ENCODE peak calls at places on chromosomes 4 and X, in ten cellular contexts. L is stimulated activated CD8-positive, alpha-beta memory T cell treated with anti-CD3 and anti-CD28 coated beads, Interleukin-15, amount 100 ng/mL, for 4 hours; G is naive B cell; A is GM23248; I is CD4-positive, alpha-beta T cell; O is PC-9; K is BJ; Q is iris pigment epithelial cell; U is activated CD8-positive, alpha-beta T cell treated with anti-CD3 and anti-CD28 coated beads for 36 hours; N is fibroblast of lung. X is an unnamed sample.

GRCh38 chr4:162706051-162706450 is 460.6 kb downstream of the NAF1 start:
- DNase-seq in L (no peak), G (no peak), K (no peak), U (no peak), A (no peak), Q (no peak), N (no peak), O (no peak), I (no peak), X (no peak)

GRCh38 chrX:25858273-25858880 is 279.8 kb upstream of the MAGEB18 start:
- DNase-seq in L (no peak), G (no peak), U (no peak), O (no peak), Q (no peak), N (peak), K (no peak), I (no peak), A (no peak), X (peak)

GRCh38 chr4:159899596-159899995 is 796.7 kb downstream of the RAPGEF2 start:
- DNase-seq in Q (no peak), L (no peak), G (no peak), K (no peak), O (no peak), A (no peak), U (no peak), I (no peak), N (no peak), X (no peak)

GRCh38 chrX:2478546-2479419 is 22.0 kb downstream of the DHRSX start:
- DNase-seq in N (no peak), K (no peak), Q (no peak), I (no peak), G (no peak), L (no peak), A (no peak), U (no peak), O (no peak), X (no peak)

GRCh38 chr4:76809594-76810305 is 88.2 kb downstream of the SOWAHB start:
- DNase-seq in G (no peak), Q (peak), N (peak), O (no peak), A (peak), I (no peak), K (no peak), L (no peak), U (no peak), X (no peak)

GRCh38 chr4:22897520-22898108 is 204.9 kb downstream of the GBA3 start:
- DNase-seq in I (no peak), U (peak), K (no peak), N (peak), Q (peak), A (peak), G (peak), L (no peak), O (no peak), X (peak)

GRCh38 chrX:38278682-38279081 is 48.6 kb downstream of the RPGR start:
- DNase-seq in I (no peak), K (no peak), Q (no peak), L (no peak), U (no peak), N (no peak), O (no peak), A (peak), G (no peak), X (peak)

GRCh38 chr4:158678767-158679166 is 6.7 kb downstream of the ETFDH start:
- DNase-seq in K (no peak), O (no peak), G (no peak), I (no peak), A (no peak), Q (no peak), L (no peak), U (no peak), N (no peak), X (no peak)

GRCh38 chr4:186249785-186250739 is 15.9 kb upstream of the F11 start:
- DNase-seq in K (no peak), A (peak), I (no peak), N (peak), Q (peak), U (no peak), G (no peak), O (no peak), L (no peak), X (no peak)

GRCh38 chr4:156779046-156779445 is 192.6 kb downstream of the PDGFC start:
- DNase-seq in Q (peak), U (no peak), N (peak), G (no peak), L (no peak), I (no peak), O (no peak), A (peak), K (no peak), X (peak)

GRCh38 chr4:178577933-178578332 is 1135.7 kb upstream of the AGA start:
- DNase-seq in N (peak), I (no peak), U (peak), Q (no peak), K (no peak), A (no peak), L (no peak), G (no peak), O (no peak), X (peak)

GRCh38 chr4:10456270-10457254 is 664 bp downstream of the ZNF518B start:
- DNase-seq in U (peak), L (peak), A (peak), G (peak), Q (peak), K (no peak), I (peak), O (no peak), N (peak), X (peak)

GRCh38 chr4:159010563-159011260 is 92.2 kb upstream of the RAPGEF2 start:
- DNase-seq in K (peak), L (no peak), Q (peak), O (peak), A (peak), U (no peak), N (peak), I (no peak), G (no peak), X (peak)

GRCh38 chr4:112521123-112522116 is 5.4 kb upstream of the NEUROG2 start:
- DNase-seq in I (no peak), U (peak), G (no peak), O (no peak), L (no peak), N (no peak), K (no peak), Q (no peak), A (no peak), X (peak)

GRCh38 chr4:99011910-99012309 is 16.4 kb downstream of the METAP1 start:
- DNase-seq in L (no peak), K (no peak), A (no peak), Q (no peak), U (no peak), I (no peak), O (no peak), N (no peak), G (no peak), X (no peak)

GRCh38 chr4:147864591-147864990 is 132.7 kb downstream of the ARHGAP10 start:
- DNase-seq in U (no peak), O (no peak), A (peak), G (no peak), I (no peak), Q (peak), L (no peak), K (no peak), N (peak), X (no peak)

GRCh38 chrX:39418936-39419659 is 617.8 kb downstream of the MID1IP1 start:
- DNase-seq in I (no peak), O (no peak), K (no peak), A (no peak), U (no peak), G (no peak), L (no peak), N (no peak), Q (no peak), X (no peak)

GRCh38 chr4:20367446-20367845 is 115.7 kb downstream of the SLIT2 start:
- DNase-seq in G (no peak), K (no peak), N (peak), U (no peak), O (no peak), Q (peak), A (no peak), I (no peak), L (no peak), X (no peak)

GRCh38 chr4:80035336-80035735 is 37.7 kb downstream of the ANTXR2 start:
- DNase-seq in K (no peak), O (no peak), A (no peak), N (no peak), Q (no peak), U (peak), L (no peak), G (no peak), I (no peak), X (no peak)

GRCh38 chrX:72025236-72025770 is 106.4 kb downstream of the RTL5 start:
- DNase-seq in K (no peak), N (no peak), G (no peak), U (no peak), I (no peak), O (no peak), Q (no peak), A (no peak), L (no peak), X (no peak)

GRCh38 chrX:9558615-9559014 is 93.8 kb downstream of the TBL1X start:
- DNase-seq in O (no peak), G (no peak), N (peak), K (no peak), A (no peak), U (no peak), Q (no peak), L (no peak), I (no peak), X (no peak)

GRCh38 chr4:56958111-56958517 is 19.3 kb downstream of the NOA1 start:
- DNase-seq in G (no peak), L (no peak), I (no peak), Q (peak), O (no peak), U (no peak), N (peak), K (peak), A (peak), X (peak)

GRCh38 chr4:109967798-109968520 is 55.3 kb downstream of the EGF start:
- DNase-seq in L (no peak), U (no peak), N (peak), G (peak), O (peak), I (no peak), A (peak), Q (peak), K (no peak), X (peak)

GRCh38 chrX:107552976-107553375 is 75.3 kb upstream of the PRPS1 start:
- DNase-seq in Q (no peak), K (no peak), L (no peak), I (no peak), O (no peak), U (no peak), N (no peak), A (peak), G (no peak), X (no peak)

GRCh38 chr4:74438661-74439060 is 6.3 kb upstream of the AREG start:
- DNase-seq in U (no peak), A (no peak), L (no peak), N (no peak), O (no peak), Q (no peak), G (no peak), K (no peak), I (no peak), X (no peak)

GRCh38 chrX:46461653-46462191 is 83.5 kb downstream of the ZNF674 start:
- DNase-seq in Q (no peak), G (peak), K (no peak), N (no peak), U (peak), O (no peak), L (no peak), A (no peak), I (no peak), X (no peak)

GRCh38 chrX:133412665-133413064 is 2.6 kb downstream of the GPC4 start:
- DNase-seq in O (no peak), I (no peak), K (no peak), L (no peak), U (no peak), Q (no peak), N (no peak), G (no peak), A (no peak), X (no peak)

GRCh38 chr4:20616848-20617247 is 83.4 kb upstream of the PACRGL start:
- DNase-seq in N (no peak), I (no peak), A (no peak), G (no peak), O (no peak), K (no peak), L (no peak), Q (no peak), U (no peak), X (no peak)

GRCh38 chr4:3518941-3519340 is 13.3 kb downstream of the LRPAP1 start:
- DNase-seq in I (no peak), N (no peak), G (no peak), A (no peak), L (no peak), U (no peak), K (no peak), Q (no peak), O (no peak), X (no peak)

GRCh38 chrX:46715521-46715920 is 43.4 kb downstream of the SLC9A7 start:
- DNase-seq in I (no peak), A (peak), O (no peak), U (no peak), Q (no peak), L (no peak), G (no peak), N (no peak), K (no peak), X (no peak)

GRCh38 chr4:153577053-153577452 is 107.0 kb upstream of the TLR2 start:
- DNase-seq in G (no peak), L (no peak), Q (no peak), K (no peak), N (no peak), A (no peak), I (no peak), U (no peak), O (no peak), X (no peak)

X was measured in astrocyte of the hippocampus.